ENCODE peak calls at places on chromosomes 3 and 15, in five cellular contexts. T is NCI-H1105; N is activated CD8-positive, alpha-beta memory T cell treated with anti-CD3 and anti-CD28 coated beads, Interleukin-2, amount 50 U/mL, for 48 hours; I is RWPE1; W is stimulated activated CD8-positive, alpha-beta memory T cell treated with anti-CD3 and anti-CD28 coated beads, Interleukin-15, amount 100 ng/mL, for 24 hours. G is an unnamed sample.

GRCh38 chr15:46450112-46450809 is 815.4 kb downstream of the SQOR start:
- DNase-seq in I (no peak), N (no peak), W (no peak), T (no peak), G (no peak)

GRCh38 chr15:75857886-75858285 is 14.6 kb downstream of the UBE2Q2 start:
- DNase-seq in N (no peak), I (no peak), W (no peak), T (no peak), G (no peak)

GRCh38 chr3:171712168-171712938 is 97.9 kb downstream of the PLD1 start:
- DNase-seq in N (no peak), T (no peak), W (no peak), I (no peak), G (peak; percentile 34)

GRCh38 chr3:69426905-69427304 is 41.0 kb upstream of the FRMD4B start:
- DNase-seq in W (no peak), I (no peak), T (no peak), N (no peak), G (no peak)

GRCh38 chr3:64355473-64355872 is 130.2 kb upstream of the PRICKLE2 start:
- DNase-seq in N (no peak), T (no peak), I (peak; percentile 16), W (no peak), G (no peak)

GRCh38 chr3:72288955-72289707 is 504.2 kb upstream of the PROK2 start:
- DNase-seq in I (no peak), N (no peak), W (no peak), T (no peak), G (no peak)

GRCh38 chr15:80234883-80235282 is 17.1 kb downstream of the CTXND1 start:
- DNase-seq in I (no peak), W (no peak), T (no peak), N (peak; percentile 66), G (peak; percentile 24)

GRCh38 chr15:96333194-96334016 is 2.9 kb downstream of the NR2F2 start:
- DNase-seq in W (no peak), T (peak; percentile 28), I (no peak), N (peak; percentile 60), G (no peak)

GRCh38 chr3:117921411-117921810 is 1113.2 kb downstream of the IGSF11 start:
- DNase-seq in W (no peak), N (no peak), I (no peak), T (no peak), G (no peak)